ENCODE peak calls at places on chromosomes 7 and 10, in five cellular contexts. K is stomach, Z is IMR-90, O is thyroid gland, F is HepG2. B is an unnamed sample.
A peak's percentile ranks its signal among the peaks of the same experiment; 100 is the strongest.

GRCh38 chr10:114513397-114513796 is 109.1 kb upstream of the AFAP1L2 start:
- DNase-seq in K (no peak), Z (no peak), O (no peak), F (peak; percentile 58), B (no peak)

GRCh38 chr7:4549681-4550080 is 132.4 kb upstream of the FOXK1 start:
- DNase-seq in K (no peak), Z (no peak), O (peak; percentile 8), F (no peak), B (no peak)

GRCh38 chr7:150944066-150945042 is 33.8 kb downstream of the KCNH2 start:
- DNase-seq in K (no peak), Z (no peak), O (no peak), F (no peak), B (no peak)

GRCh38 chr7:106405697-106406141 is 120.9 kb upstream of the NAMPT start:
- DNase-seq in K (no peak), Z (no peak), O (no peak), F (no peak), B (no peak)

GRCh38 chr7:120014920-120015465 is 258.0 kb upstream of the KCND2 start:
- DNase-seq in K (no peak), Z (no peak), O (no peak), F (no peak), B (no peak)

GRCh38 chr10:48885376-48885775 is 54.3 kb downstream of the LRRC18 start:
- DNase-seq in K (no peak), Z (no peak), O (no peak), F (peak; percentile 3), B (no peak)

GRCh38 chr7:130223646-130224045 is 16.0 kb downstream of the SSMEM1 start:
- DNase-seq in K (no peak), Z (no peak), O (no peak), F (no peak), B (no peak)

GRCh38 chr7:36686499-36686898 is 37.8 kb downstream of the AOAH start:
- DNase-seq in K (no peak), Z (peak; percentile 41), O (peak; percentile 2), F (no peak), B (no peak)

GRCh38 chr10:97596101-97597055 is 6.9 kb downstream of the C10orf62 start:
- DNase-seq in K (no peak), Z (peak; percentile 86), O (peak; percentile 29), F (peak; percentile 64), B (no peak)

GRCh38 chr10:131668903-131669302 is 231.9 kb upstream of the PPP2R2D start:
- DNase-seq in K (no peak), Z (no peak), O (no peak), F (no peak), B (no peak)

GRCh38 chr7:158818325-158819213 is 10.7 kb downstream of the ESYT2 start:
- DNase-seq in K (peak; percentile 72), Z (peak; percentile 96), O (peak; percentile 90), F (peak; percentile 91), B (peak; percentile 22)

GRCh38 chr7:87375647-87376435 is 30.4 kb downstream of the CROT start:
- DNase-seq in K (no peak), Z (peak; percentile 11), O (no peak), F (no peak), B (no peak)

GRCh38 chr7:116441534-116441933 is 58.0 kb upstream of the CAV2 start:
- DNase-seq in K (no peak), Z (peak; percentile 46), O (no peak), F (no peak), B (no peak)

GRCh38 chr10:103416436-103417147 is 20.2 kb downstream of the PDCD11 start:
- DNase-seq in K (peak; percentile 68), Z (peak; percentile 65), O (peak; percentile 66), F (peak; percentile 50), B (peak; percentile 19)

GRCh38 chr10:114131094-114131493 is 42.9 kb downstream of the CCDC186 start:
- DNase-seq in K (no peak), Z (no peak), O (no peak), F (no peak), B (no peak)

GRCh38 chr10:60480865-60481563 is 91.3 kb upstream of the ANK3 start:
- DNase-seq in K (peak; percentile 39), Z (peak; percentile 76), O (peak; percentile 62), F (no peak), B (no peak)

GRCh38 chr10:6543431-6544005 is 36.6 kb downstream of the PRKCQ start:
- DNase-seq in K (no peak), Z (no peak), O (no peak), F (no peak), B (no peak)

GRCh38 chr10:21944727-21945386 is 58.7 kb downstream of the DNAJC1 start:
- DNase-seq in K (no peak), Z (no peak), O (no peak), F (no peak), B (no peak)

GRCh38 chr10:116713846-116714245 is 28.5 kb downstream of the HSPA12A start:
- DNase-seq in K (no peak), Z (no peak), O (no peak), F (no peak), B (no peak)

GRCh38 chr7:98178321-98178720 is 32.9 kb upstream of the BHLHA15 start:
- DNase-seq in K (peak; percentile 91), Z (no peak), O (peak; percentile 92), F (no peak), B (no peak)
- TF ChIP-seq POLR2A in K (no peak), Z (no peak), O (peak; percentile 86), F (no peak), B (no peak)

DNA sequence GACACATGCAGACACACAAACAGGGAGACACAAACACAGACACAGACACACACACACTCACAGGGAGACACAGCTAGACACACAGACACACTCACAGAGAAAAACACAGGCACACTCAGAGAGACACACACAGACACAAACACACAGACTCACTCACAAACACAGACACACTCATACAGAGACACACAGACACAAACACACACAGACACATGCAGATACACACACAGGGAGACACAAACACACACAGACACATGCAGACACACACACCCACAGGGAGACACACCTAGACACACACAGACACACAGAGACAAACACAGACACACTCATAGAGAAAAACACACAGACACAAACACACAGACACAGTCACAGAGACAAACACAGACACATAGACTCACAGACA is 67.9 kb downstream of the ADARB2 start:
- DNase-seq in K (no peak), Z (no peak), O (no peak), F (no peak), B (no peak)
- H3K9me3 ChIP-seq in K (no peaks in the 10 kb centered on the region), Z (peaks cover 40% of the 10 kb centered on the region), O (no peaks in the 10 kb centered on the region), F (no peaks in the 10 kb centered on the region), B (no peaks in the 10 kb centered on the region)

GRCh38 chr10:28939352-28940157 is 262.2 kb downstream of the BAMBI start:
- DNase-seq in K (peak; percentile 34), Z (peak; percentile 66), O (no peak), F (peak; percentile 100), B (no peak)

GRCh38 chr10:28942012-28942411 is 264.7 kb downstream of the BAMBI start:
- DNase-seq in K (no peak), Z (no peak), O (no peak), F (no peak), B (no peak)

GRCh38 chr10:28937959-28938358 is 260.6 kb downstream of the BAMBI start:
- DNase-seq in K (no peak), Z (no peak), O (no peak), F (no peak), B (no peak)

GRCh38 chr10:28938745-28939144 is 261.4 kb downstream of the BAMBI start:
- DNase-seq in K (no peak), Z (peak; percentile 71), O (no peak), F (no peak), B (no peak)

DNA sequence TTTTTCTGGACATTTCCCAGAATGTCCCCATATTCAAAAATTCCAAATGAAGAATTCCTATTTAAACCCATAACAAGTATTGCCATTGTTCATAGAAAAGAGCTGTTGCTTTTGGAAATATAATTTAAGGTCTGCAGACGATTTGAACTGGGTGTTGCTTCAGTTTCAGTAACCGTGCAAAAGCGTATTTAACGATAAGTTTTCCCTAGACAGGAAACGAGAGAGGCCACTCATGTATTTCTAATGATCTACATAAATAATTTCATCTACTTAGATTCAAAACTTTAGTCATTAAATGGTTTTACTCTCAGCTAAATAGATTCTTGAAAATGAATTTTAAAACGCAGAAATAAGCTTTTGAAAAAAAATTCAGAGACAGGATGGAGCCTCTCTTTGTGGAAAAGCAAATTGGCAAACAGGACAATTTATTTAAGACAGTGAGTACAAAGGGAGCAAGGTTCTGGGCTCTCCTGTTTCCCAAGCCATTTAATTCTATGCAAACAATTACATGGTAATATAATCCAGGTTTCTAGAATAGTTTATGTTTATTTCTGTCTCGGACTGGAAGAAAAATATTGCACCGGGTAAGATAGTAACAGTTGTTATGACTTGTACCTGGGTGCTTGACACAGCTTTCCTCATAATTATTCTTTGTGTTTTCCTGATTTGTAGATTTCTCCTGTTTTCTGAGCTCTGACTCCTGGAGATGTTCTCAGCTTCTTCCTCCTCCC is 263.0 kb downstream of the BAMBI start:
- DNase-seq in K (no peak), Z (no peak), O (no peak), F (peak; percentile 91), B (no peak)
- H3K4me3 ChIP-seq in K (no peak overlapping the region), Z (no peak overlapping the region), O (no peak overlapping the region), F (peak overlapping the region; percentile 51), B (no peak overlapping the region)

DNA sequence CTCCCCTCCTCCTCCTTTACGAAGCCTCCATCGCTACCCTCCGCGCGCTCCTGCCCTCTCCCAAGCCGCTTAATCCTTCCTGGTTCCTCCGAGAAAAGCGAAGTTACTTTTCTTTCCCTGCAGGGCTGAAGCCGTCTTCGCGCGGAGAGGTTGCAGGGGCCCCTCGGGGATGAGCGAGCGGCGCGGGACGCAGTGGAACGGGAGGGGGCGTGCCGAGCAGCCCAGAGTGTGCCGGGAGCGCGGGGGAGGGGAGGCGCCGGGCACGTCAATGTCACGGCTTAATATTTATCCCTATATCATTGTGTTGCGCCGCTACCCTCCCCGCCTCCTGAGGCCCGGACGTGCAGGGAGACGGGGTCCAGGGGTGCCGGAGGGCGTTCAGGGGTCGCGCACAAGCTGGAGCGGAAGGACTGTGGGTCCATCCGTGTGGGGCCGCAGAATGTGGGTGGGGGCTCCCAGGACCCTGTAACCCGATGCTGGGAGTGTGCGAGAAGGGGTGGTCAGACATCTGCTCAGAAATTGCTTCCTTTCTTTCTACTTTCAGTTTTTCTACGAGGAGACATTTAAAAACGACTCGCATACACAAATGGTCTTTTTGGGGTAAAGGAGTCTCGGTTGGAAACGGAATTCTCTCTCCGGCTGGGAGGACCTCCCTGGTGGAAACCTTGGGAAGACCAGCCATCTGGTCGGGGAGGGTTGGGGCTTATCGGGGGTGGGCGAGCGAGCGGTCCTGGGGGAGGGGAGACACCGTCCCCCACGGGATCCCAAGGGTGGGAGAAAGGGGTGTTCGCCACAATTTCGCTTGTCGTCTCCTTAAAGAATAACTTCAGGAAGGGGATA is 2.4 kb downstream of the CDK6 start:
- DNase-seq in K (peak; percentile 83), Z (peak; percentile 78), O (peak; percentile 82), F (peak; percentile 73), B (peak; percentile 8)
- TF ChIP-seq POLR2A in K (peak; percentile 7), Z (no peak), O (peak; percentile 70), F (peak; percentile 70), B (peak; percentile 67)